ENCODE peak calls at places on chromosomes 3 and 15, in eight cellular contexts. One of them, this sample, is unnamed.

GRCh38 chr15:74324714-74325113 is 42.7 kb downstream of the CYP11A1 start:
- DNase-seq in activated T-cell treated with anti-CD3 and anti-CD28 coated beads for 1 hour: no peak
- DNase-seq in dermis microvascular lymphatic vessel endothelial cell: no peak
- DNase-seq in H9: no peak
- DNase-seq in NCI-H524 treated with DMSO at 0.1 percent for 48 hours: no peak
- DNase-seq in M059J: no peak
- DNase-seq in T-helper 17 cell: no peak
- DNase-seq in activated CD4-positive, alpha-beta T cell treated with anti-CD3 and anti-CD28 coated beads, Interleukin-2, amount 10 ng/mL, durations not matched to agents 7 days and 5 days: no peak
- DNase-seq in this sample: no peak

GRCh38 chr3:197354195-197355059 is 56.0 kb upstream of the DLG1 start:
- DNase-seq in activated T-cell treated with anti-CD3 and anti-CD28 coated beads for 1 hour: no peak
- DNase-seq in dermis microvascular lymphatic vessel endothelial cell: no peak
- DNase-seq in H9: no peak
- DNase-seq in NCI-H524 treated with DMSO at 0.1 percent for 48 hours: peak; percentile 86
- DNase-seq in M059J: peak; percentile 73
- DNase-seq in T-helper 17 cell: no peak
- DNase-seq in activated CD4-positive, alpha-beta T cell treated with anti-CD3 and anti-CD28 coated beads, Interleukin-2, amount 10 ng/mL, durations not matched to agents 7 days and 5 days: no peak
- DNase-seq in this sample: no peak

GRCh38 chr15:84631706-84632272 is 22.3 kb downstream of the WDR73 start:
- DNase-seq in activated T-cell treated with anti-CD3 and anti-CD28 coated beads for 1 hour: no peak
- DNase-seq in dermis microvascular lymphatic vessel endothelial cell: no peak
- DNase-seq in H9: no peak
- DNase-seq in NCI-H524 treated with DMSO at 0.1 percent for 48 hours: no peak
- DNase-seq in M059J: peak; percentile 12
- DNase-seq in T-helper 17 cell: no peak
- DNase-seq in activated CD4-positive, alpha-beta T cell treated with anti-CD3 and anti-CD28 coated beads, Interleukin-2, amount 10 ng/mL, durations not matched to agents 7 days and 5 days: no peak
- DNase-seq in this sample: no peak

GRCh38 chr3:196995646-196996355 is 27.2 kb upstream of the PIGZ start:
- DNase-seq in activated T-cell treated with anti-CD3 and anti-CD28 coated beads for 1 hour: no peak
- DNase-seq in dermis microvascular lymphatic vessel endothelial cell: no peak
- DNase-seq in H9: no peak
- DNase-seq in NCI-H524 treated with DMSO at 0.1 percent for 48 hours: peak; percentile 88
- DNase-seq in M059J: no peak
- DNase-seq in T-helper 17 cell: no peak
- DNase-seq in activated CD4-positive, alpha-beta T cell treated with anti-CD3 and anti-CD28 coated beads, Interleukin-2, amount 10 ng/mL, durations not matched to agents 7 days and 5 days: no peak
- DNase-seq in this sample: peak; percentile 85

GRCh38 chr15:81002254-81003022 is 1.7 kb downstream of the TLNRD1 start:
- DNase-seq in activated T-cell treated with anti-CD3 and anti-CD28 coated beads for 1 hour: no peak
- DNase-seq in dermis microvascular lymphatic vessel endothelial cell: no peak
- DNase-seq in H9: peak; percentile 63
- DNase-seq in NCI-H524 treated with DMSO at 0.1 percent for 48 hours: no peak
- DNase-seq in M059J: no peak
- DNase-seq in T-helper 17 cell: peak; percentile 14
- DNase-seq in activated CD4-positive, alpha-beta T cell treated with anti-CD3 and anti-CD28 coated beads, Interleukin-2, amount 10 ng/mL, durations not matched to agents 7 days and 5 days: no peak
- DNase-seq in this sample: no peak

GRCh38 chr3:51974277-51974962 is 444 bp upstream of the ABHD14A start:
- DNase-seq in activated T-cell treated with anti-CD3 and anti-CD28 coated beads for 1 hour: no peak
- DNase-seq in dermis microvascular lymphatic vessel endothelial cell: no peak
- DNase-seq in H9: no peak
- DNase-seq in NCI-H524 treated with DMSO at 0.1 percent for 48 hours: no peak
- DNase-seq in M059J: no peak
- DNase-seq in T-helper 17 cell: no peak
- DNase-seq in activated CD4-positive, alpha-beta T cell treated with anti-CD3 and anti-CD28 coated beads, Interleukin-2, amount 10 ng/mL, durations not matched to agents 7 days and 5 days: no peak
- DNase-seq in this sample: no peak

GRCh38 chr3:197027151-197027895 is 2.3 kb downstream of the MELTF start:
- DNase-seq in activated T-cell treated with anti-CD3 and anti-CD28 coated beads for 1 hour: no peak
- DNase-seq in dermis microvascular lymphatic vessel endothelial cell: no peak
- DNase-seq in H9: peak; percentile 31
- DNase-seq in NCI-H524 treated with DMSO at 0.1 percent for 48 hours: no peak
- DNase-seq in M059J: peak; percentile 32
- DNase-seq in T-helper 17 cell: no peak
- DNase-seq in activated CD4-positive, alpha-beta T cell treated with anti-CD3 and anti-CD28 coated beads, Interleukin-2, amount 10 ng/mL, durations not matched to agents 7 days and 5 days: no peak
- DNase-seq in this sample: no peak

GRCh38 chr3:188608401-188608800 is 454.4 kb downstream of the LPP start:
- DNase-seq in activated T-cell treated with anti-CD3 and anti-CD28 coated beads for 1 hour: no peak
- DNase-seq in dermis microvascular lymphatic vessel endothelial cell: no peak
- DNase-seq in H9: no peak
- DNase-seq in NCI-H524 treated with DMSO at 0.1 percent for 48 hours: no peak
- DNase-seq in M059J: no peak
- DNase-seq in T-helper 17 cell: no peak
- DNase-seq in activated CD4-positive, alpha-beta T cell treated with anti-CD3 and anti-CD28 coated beads, Interleukin-2, amount 10 ng/mL, durations not matched to agents 7 days and 5 days: no peak
- DNase-seq in this sample: no peak

GRCh38 chr15:88844749-88845386 is 41.6 kb downstream of the ACAN start:
- DNase-seq in activated T-cell treated with anti-CD3 and anti-CD28 coated beads for 1 hour: no peak
- DNase-seq in dermis microvascular lymphatic vessel endothelial cell: no peak
- DNase-seq in H9: no peak
- DNase-seq in NCI-H524 treated with DMSO at 0.1 percent for 48 hours: no peak
- DNase-seq in M059J: no peak
- DNase-seq in T-helper 17 cell: no peak
- DNase-seq in activated CD4-positive, alpha-beta T cell treated with anti-CD3 and anti-CD28 coated beads, Interleukin-2, amount 10 ng/mL, durations not matched to agents 7 days and 5 days: no peak
- DNase-seq in this sample: no peak

GRCh38 chr3:169256791-169257522 is 406.6 kb downstream of the MECOM start:
- DNase-seq in activated T-cell treated with anti-CD3 and anti-CD28 coated beads for 1 hour: no peak
- DNase-seq in dermis microvascular lymphatic vessel endothelial cell: no peak
- DNase-seq in H9: no peak
- DNase-seq in NCI-H524 treated with DMSO at 0.1 percent for 48 hours: no peak
- DNase-seq in M059J: no peak
- DNase-seq in T-helper 17 cell: no peak
- DNase-seq in activated CD4-positive, alpha-beta T cell treated with anti-CD3 and anti-CD28 coated beads, Interleukin-2, amount 10 ng/mL, durations not matched to agents 7 days and 5 days: no peak
- DNase-seq in this sample: no peak

GRCh38 chr3:181610083-181610972 is 101.4 kb upstream of the SOX2 start:
- DNase-seq in activated T-cell treated with anti-CD3 and anti-CD28 coated beads for 1 hour: no peak
- DNase-seq in dermis microvascular lymphatic vessel endothelial cell: peak; percentile 84
- DNase-seq in H9: no peak
- DNase-seq in NCI-H524 treated with DMSO at 0.1 percent for 48 hours: no peak
- DNase-seq in M059J: no peak
- DNase-seq in T-helper 17 cell: no peak
- DNase-seq in activated CD4-positive, alpha-beta T cell treated with anti-CD3 and anti-CD28 coated beads, Interleukin-2, amount 10 ng/mL, durations not matched to agents 7 days and 5 days: no peak
- DNase-seq in this sample: no peak

GRCh38 chr15:93037341-93038063 is 51.5 kb downstream of the RGMA start:
- DNase-seq in activated T-cell treated with anti-CD3 and anti-CD28 coated beads for 1 hour: no peak
- DNase-seq in dermis microvascular lymphatic vessel endothelial cell: no peak
- DNase-seq in H9: no peak
- DNase-seq in NCI-H524 treated with DMSO at 0.1 percent for 48 hours: peak; percentile 90
- DNase-seq in M059J: peak; percentile 12
- DNase-seq in T-helper 17 cell: no peak
- DNase-seq in activated CD4-positive, alpha-beta T cell treated with anti-CD3 and anti-CD28 coated beads, Interleukin-2, amount 10 ng/mL, durations not matched to agents 7 days and 5 days: no peak
- DNase-seq in this sample: peak; percentile 70

GRCh38 chr3:59248976-59249375 is 199.2 kb upstream of the CFAP20DC start:
- DNase-seq in activated T-cell treated with anti-CD3 and anti-CD28 coated beads for 1 hour: no peak
- DNase-seq in dermis microvascular lymphatic vessel endothelial cell: no peak
- DNase-seq in H9: no peak
- DNase-seq in NCI-H524 treated with DMSO at 0.1 percent for 48 hours: no peak
- DNase-seq in M059J: peak; percentile 41
- DNase-seq in T-helper 17 cell: no peak
- DNase-seq in activated CD4-positive, alpha-beta T cell treated with anti-CD3 and anti-CD28 coated beads, Interleukin-2, amount 10 ng/mL, durations not matched to agents 7 days and 5 days: no peak
- DNase-seq in this sample: no peak

GRCh38 chr3:12286504-12286903 is 2.4 kb upstream of the PPARG start:
- DNase-seq in activated T-cell treated with anti-CD3 and anti-CD28 coated beads for 1 hour: no peak
- DNase-seq in dermis microvascular lymphatic vessel endothelial cell: no peak
- DNase-seq in H9: no peak
- DNase-seq in NCI-H524 treated with DMSO at 0.1 percent for 48 hours: no peak
- DNase-seq in M059J: no peak
- DNase-seq in T-helper 17 cell: no peak
- DNase-seq in activated CD4-positive, alpha-beta T cell treated with anti-CD3 and anti-CD28 coated beads, Interleukin-2, amount 10 ng/mL, durations not matched to agents 7 days and 5 days: no peak
- DNase-seq in this sample: no peak

This sample was measured in NCI-H2171.